ENCODE peak calls at places on chromosomes 2 and 18, in four cellular contexts. O is epithelial cell of esophagus, V is kidney epithelial cell, B is A549. R is an unnamed sample.

GRCh38 chr18:7921938-7922587 is 354.9 kb downstream of the PTPRM start:
- DNase-seq in O (peak), V (no peak), B (peak), R (no peak)

GRCh38 chr2:207530160-207531023 is 630 bp downstream of the CREB1 start:
- DNase-seq in O (peak), V (no peak), B (peak), R (peak)

GRCh38 chr18:40313030-40313642 is 1641.9 kb upstream of the PIK3C3 start:
- DNase-seq in O (peak), V (no peak), B (no peak), R (no peak)

GRCh38 chr2:26721267-26722032 is 28.9 kb downstream of the KCNK3 start:
- DNase-seq in O (no peak), V (no peak), B (peak), R (no peak)

GRCh38 chr2:203340791-203341487 is 12.7 kb downstream of the ABI2 start:
- DNase-seq in O (peak), V (peak), B (peak), R (no peak)

GRCh38 chr2:207163053-207163814 is 2.5 kb downstream of the KLF7 start:
- DNase-seq in O (peak), V (peak), B (peak), R (no peak)

GRCh38 chr2:159265171-159265576 is 21.3 kb downstream of the WDSUB1 start:
- DNase-seq in O (peak), V (no peak), B (no peak), R (no peak)

GRCh38 chr18:7198326-7198725 is 32.6 kb upstream of the LRRC30 start:
- DNase-seq in O (no peak), V (no peak), B (no peak), R (no peak)

GRCh38 chr2:207511851-207512250 is 17.9 kb upstream of the CREB1 start:
- DNase-seq in O (peak), V (no peak), B (no peak), R (no peak)

GRCh38 chr2:204282525-204282924 is 262.8 kb upstream of the PARD3B start:
- DNase-seq in O (peak), V (peak), B (no peak), R (no peak)

GRCh38 chr2:230986520-230987136 is 9.3 kb upstream of the SPATA3 start:
- DNase-seq in O (no peak), V (no peak), B (no peak), R (no peak)
- H3K4me3 ChIP-seq in O (peak), V (peak), B (peak), R (peak)

GRCh38 chr18:65527879-65528633 is 222.8 kb upstream of the CDH7 start:
- DNase-seq in O (peak), V (no peak), B (no peak), R (no peak)

GRCh38 chr18:65526099-65526498 is 224.7 kb upstream of the CDH7 start:
- DNase-seq in O (no peak), V (no peak), B (no peak), R (no peak)

GRCh38 chr18:65522907-65523306 is 227.9 kb upstream of the CDH7 start:
- DNase-seq in O (no peak), V (no peak), B (no peak), R (no peak)

GRCh38 chr18:65523461-65523860 is 227.4 kb upstream of the CDH7 start:
- DNase-seq in O (no peak), V (no peak), B (no peak), R (no peak)
- TF ChIP-seq CTCF in O (no peak), V (no peak), B (no peak), R (no peak)

DNA sequence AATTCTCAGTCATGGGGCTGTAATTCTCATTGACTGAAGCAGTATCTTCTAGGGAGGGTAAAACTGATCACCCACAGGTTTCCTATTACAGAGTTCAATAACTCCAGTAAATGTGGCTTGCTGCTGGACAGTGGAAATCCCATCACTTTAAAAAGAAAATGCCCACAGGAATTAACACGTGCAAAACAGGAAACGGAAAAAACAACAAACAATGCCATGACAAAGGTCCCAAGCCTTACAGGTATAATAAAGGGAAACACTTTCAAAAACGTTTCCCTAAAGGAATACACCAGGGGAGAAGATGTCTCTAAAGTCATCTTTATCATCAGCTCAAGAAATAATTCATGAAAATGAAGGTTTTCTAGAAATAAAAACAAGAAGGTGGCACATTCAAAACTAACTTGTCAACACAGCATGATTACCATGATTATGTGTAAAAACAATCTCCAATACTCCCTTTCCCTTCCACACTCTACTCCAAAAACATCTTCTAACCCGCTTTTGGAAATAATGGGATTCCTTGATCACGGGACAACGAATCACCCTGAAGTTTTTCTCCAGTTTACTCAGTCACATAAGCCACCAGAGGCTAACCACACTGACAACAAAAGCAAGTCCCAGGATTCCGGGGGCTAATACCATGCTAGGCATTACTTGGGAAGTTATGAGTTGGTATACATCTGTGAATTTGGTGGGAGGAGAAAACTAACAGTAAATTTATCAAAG is 167.9 kb downstream of the TCF4 start:
- DNase-seq in O (peak), V (no peak), B (no peak), R (no peak)
- H3K4me3 ChIP-seq in O (peak), V (peak), B (no peak), R (no peak)

GRCh38 chr2:43228341-43228751 is 1.9 kb upstream of the ZFP36L2 start:
- DNase-seq in O (no peak), V (no peak), B (no peak), R (peak)

GRCh38 chr2:43227830-43228280 is 1.4 kb upstream of the ZFP36L2 start:
- DNase-seq in O (peak), V (no peak), B (peak), R (no peak)

GRCh38 chr2:43230981-43231827 is 4.8 kb upstream of the ZFP36L2 start:
- DNase-seq in O (no peak), V (no peak), B (no peak), R (no peak)

GRCh38 chr2:43228782-43229659 is 2.6 kb upstream of the ZFP36L2 start:
- DNase-seq in O (peak), V (no peak), B (no peak), R (peak)

DNA sequence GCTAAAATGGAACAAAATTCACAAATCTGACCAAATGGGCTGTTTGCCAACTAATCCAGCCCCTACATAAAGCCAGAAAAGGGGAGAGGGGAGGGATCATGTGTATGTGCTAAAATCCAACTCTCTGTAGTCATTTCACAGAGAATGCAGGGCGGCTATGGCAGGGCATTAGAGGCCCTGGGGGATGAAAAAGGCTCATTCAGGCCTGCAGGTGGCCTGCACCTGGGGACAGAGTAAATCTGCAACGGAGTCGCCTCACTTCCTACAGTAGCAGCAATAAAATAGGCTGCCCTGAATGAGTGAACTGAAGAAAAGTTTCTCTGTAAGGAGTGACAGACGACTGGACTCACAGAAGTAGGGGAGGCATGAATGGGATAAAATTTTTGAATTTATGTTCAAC is 4.1 kb upstream of the ZFP36L2 start:
- DNase-seq in O (no peak), V (no peak), B (no peak), R (no peak)
- TF ChIP-seq CTCF in O (no peak), V (no peak), B (no peak), R (no peak)

GRCh38 chr18:59900222-59901128 is 679 bp downstream of the PMAIP1 start:
- DNase-seq in O (peak), V (no peak), B (no peak), R (peak)
- H3K4me3 ChIP-seq in O (peak), V (peak), B (peak), R (peak)

GRCh38 chr2:65442420-65443020 is 10.1 kb upstream of the SPRED2 start:
- DNase-seq in O (no peak), V (no peak), B (no peak), R (no peak)
- TF ChIP-seq CTCF in O (no peak), V (no peak), B (no peak), R (no peak)

GRCh38 chr18:55918449-55918848 is 330.5 kb upstream of the TCF4 start:
- DNase-seq in O (no peak), V (no peak), B (no peak), R (no peak)
- H3K4me3 ChIP-seq in O (no peak), V (no peak), B (no peak), R (no peak)

GRCh38 chr18:72768681-72769229 is 99.0 kb downstream of the NETO1 start:
- DNase-seq in O (peak), V (no peak), B (no peak), R (no peak)
- TF ChIP-seq CTCF in O (peak), V (no peak), B (no peak), R (no peak)

GRCh38 chr18:21364471-21364870 is 122.4 kb downstream of the GREB1L start:
- DNase-seq in O (no peak), V (no peak), B (no peak), R (no peak)
- H3K4me3 ChIP-seq in O (no peak), V (no peak), B (no peak), R (no peak)

GRCh38 chr2:74081030-74081429 is 66.7 kb downstream of the BOLA3 start:
- DNase-seq in O (no peak), V (no peak), B (no peak), R (no peak)

GRCh38 chr2:74078467-74078866 is 69.2 kb downstream of the BOLA3 start:
- DNase-seq in O (no peak), V (no peak), B (no peak), R (no peak)

GRCh38 chr2:74077636-74078035 is 70.1 kb downstream of the BOLA3 start:
- DNase-seq in O (no peak), V (no peak), B (no peak), R (no peak)

GRCh38 chr2:74079522-74080341 is 68.0 kb downstream of the BOLA3 start:
- DNase-seq in O (no peak), V (no peak), B (no peak), R (peak)

DNA sequence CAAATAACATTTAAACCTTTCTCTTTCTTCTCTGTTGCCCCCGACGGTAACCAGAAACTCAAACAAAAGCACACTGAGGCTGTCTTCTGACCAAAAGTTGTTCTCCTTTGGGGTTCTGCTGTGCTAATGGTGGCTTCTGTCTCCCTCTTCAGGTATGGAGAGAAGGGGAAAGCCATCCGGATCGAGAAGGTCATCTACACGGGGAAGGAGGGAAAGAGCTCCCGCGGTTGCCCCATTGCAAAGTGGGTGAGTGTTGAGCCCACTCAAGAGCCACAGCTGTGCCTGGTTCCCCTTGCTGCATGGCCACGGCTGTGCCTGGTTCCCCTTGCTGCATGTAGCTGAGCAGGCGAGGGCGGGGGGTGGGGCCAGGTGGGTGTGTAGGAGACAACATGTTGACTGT is 67.4 kb downstream of the BOLA3 start:
- DNase-seq in O (no peak), V (no peak), B (no peak), R (no peak)
- TF ChIP-seq CTCF in O (peak), V (peak), B (no peak), R (no peak)

R was measured in NB4.